ENCODE peak calls at places on chromosomes 16 and 17, in five cellular contexts. S, V, O, I and F are unnamed samples.
A peak's percentile ranks its signal among the peaks of the same experiment; 100 is the strongest.

GRCh38 chr17:81978901-81979298 is 1.5 kb downstream of the ASPSCR1 start:
- DNase-seq in S (peak; percentile 48), V (no peak), O (no peak), I (no peak), F (no peak)

GRCh38 chr16:23949630-23950290 is 114.0 kb downstream of the PRKCB start:
- DNase-seq in S (no peak), V (no peak), O (no peak), I (no peak), F (no peak)

GRCh38 chr17:17959520-17960361 is 12.5 kb downstream of the TOM1L2 start:
- DNase-seq in S (no peak), V (no peak), O (peak; percentile 65), I (peak; percentile 55), F (no peak)

GRCh38 chr16:58099956-58100300 is 29.3 kb downstream of the CFAP20 start:
- DNase-seq in S (no peak), V (no peak), O (no peak), I (no peak), F (peak; percentile 19)

GRCh38 chr16:88680554-88681083 is 5.7 kb downstream of the SNAI3 start:
- DNase-seq in S (no peak), V (no peak), O (no peak), I (no peak), F (no peak)

GRCh38 chr17:70187383-70187782 is 18.1 kb downstream of the KCNJ2 start:
- DNase-seq in S (no peak), V (no peak), O (peak; percentile 73), I (no peak), F (no peak)

GRCh38 chr17:69607162-69607834 is 192.8 kb downstream of the MAP2K6 start:
- DNase-seq in S (peak; percentile 75), V (peak; percentile 80), O (peak; percentile 87), I (peak; percentile 89), F (peak; percentile 57)

GRCh38 chr16:47866431-47866830 is 289.4 kb downstream of the ABCC12 start:
- DNase-seq in S (no peak), V (no peak), O (no peak), I (no peak), F (no peak)

GRCh38 chr16:23466162-23466885 is 13.3 kb upstream of the COG7 start:
- DNase-seq in S (peak; percentile 22), V (no peak), O (peak; percentile 87), I (peak; percentile 45), F (no peak)

GRCh38 chr16:29784157-29784556 is 6.1 kb downstream of the ZG16 start:
- DNase-seq in S (no peak), V (no peak), O (no peak), I (no peak), F (no peak)

GRCh38 chr17:34243732-34244299 is 11.3 kb upstream of the CCL2 start:
- DNase-seq in S (no peak), V (no peak), O (no peak), I (no peak), F (no peak)

GRCh38 chr16:27951752-27952151 is 111.8 kb downstream of the GSG1L start:
- DNase-seq in S (no peak), V (no peak), O (peak; percentile 81), I (no peak), F (no peak)

GRCh38 chr16:8872967-8873865 is 4.4 kb upstream of the CARHSP1 start:
- DNase-seq in S (no peak), V (no peak), O (no peak), I (no peak), F (no peak)

GRCh38 chr17:58338907-58339774 is 10.5 kb upstream of the TSPOAP1 start:
- DNase-seq in S (peak; percentile 42), V (no peak), O (peak; percentile 70), I (no peak), F (peak; percentile 83)

GRCh38 chr16:26005336-26005735 is 313.6 kb downstream of the HS3ST4 start:
- DNase-seq in S (no peak), V (no peak), O (no peak), I (no peak), F (no peak)

DNA sequence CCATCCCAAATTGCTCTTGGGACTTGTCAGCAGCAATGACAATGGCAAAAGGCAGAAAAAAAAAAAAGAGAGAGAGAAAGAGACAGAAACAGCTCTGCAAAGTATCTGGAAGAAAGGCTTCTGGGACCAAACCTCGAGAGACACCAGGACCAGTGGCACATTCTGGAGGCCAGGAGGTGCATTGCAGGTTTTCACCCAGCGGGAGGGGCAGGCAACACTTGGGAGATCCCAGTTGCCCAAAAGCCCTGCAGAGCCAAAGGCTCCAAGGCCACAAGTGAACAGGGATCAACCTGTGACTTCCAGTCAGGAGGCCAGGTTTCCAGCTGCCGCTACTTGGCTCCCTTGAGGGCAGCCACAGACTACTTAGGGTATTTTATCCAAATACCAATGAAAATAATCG is 110.8 kb upstream of the CDH5 start:
- DNase-seq in S (no peak), V (no peak), O (no peak), I (no peak), F (no peak)
- H3K4me3 ChIP-seq in S (no peak overlapping the region), V (no peak overlapping the region), O (no peak overlapping the region), I (no peak overlapping the region), F (no peak overlapping the region)

GRCh38 chr17:30793282-30793977 is 31.1 kb downstream of the CRLF3 start:
- DNase-seq in S (no peak), V (no peak), O (no peak), I (no peak), F (no peak)

GRCh38 chr17:30788918-30789317 is 35.6 kb downstream of the CRLF3 start:
- DNase-seq in S (no peak), V (no peak), O (peak; percentile 40), I (no peak), F (no peak)

GRCh38 chr17:30796016-30796415 is 28.5 kb downstream of the CRLF3 start:
- DNase-seq in S (no peak), V (no peak), O (no peak), I (no peak), F (no peak)

DNA sequence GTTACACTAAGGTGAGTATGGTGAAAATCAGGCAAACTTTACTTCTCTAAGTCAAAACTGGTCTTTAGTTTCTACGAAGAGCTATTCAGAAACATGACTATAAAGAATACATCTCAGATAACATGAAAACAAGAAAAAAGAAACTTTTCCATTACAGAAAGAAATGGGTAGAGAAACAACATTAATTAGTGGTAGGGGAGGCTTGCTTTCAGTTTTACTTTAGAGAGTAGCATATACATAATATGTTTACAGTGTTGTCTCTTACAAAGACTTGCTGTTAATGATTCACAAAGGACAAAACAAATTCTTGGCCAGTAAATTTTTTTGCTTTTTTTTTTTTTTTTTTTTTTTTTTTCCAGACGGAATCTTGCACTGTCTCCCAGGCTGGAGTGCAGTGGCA is 34.2 kb downstream of the CRLF3 start:
- DNase-seq in S (no peak), V (no peak), O (no peak), I (no peak), F (no peak)
- H3K27me3 ChIP-seq in S (no peaks in the 10 kb centered on the region), V (no peaks in the 10 kb centered on the region), O (no peaks in the 10 kb centered on the region), I (no peaks in the 10 kb centered on the region), F (no peaks in the 10 kb centered on the region)

GRCh38 chr17:65558683-65559311 is 2.7 kb downstream of the AXIN2 start:
- DNase-seq in S (no peak), V (no peak), O (no peak), I (no peak), F (peak; percentile 77)
- H3K4me3 ChIP-seq in S (no peak overlapping the region), V (no peak overlapping the region), O (peak overlapping the region; percentile 75), I (peak overlapping the region; percentile 83), F (peak overlapping the region; percentile 89)

DNA sequence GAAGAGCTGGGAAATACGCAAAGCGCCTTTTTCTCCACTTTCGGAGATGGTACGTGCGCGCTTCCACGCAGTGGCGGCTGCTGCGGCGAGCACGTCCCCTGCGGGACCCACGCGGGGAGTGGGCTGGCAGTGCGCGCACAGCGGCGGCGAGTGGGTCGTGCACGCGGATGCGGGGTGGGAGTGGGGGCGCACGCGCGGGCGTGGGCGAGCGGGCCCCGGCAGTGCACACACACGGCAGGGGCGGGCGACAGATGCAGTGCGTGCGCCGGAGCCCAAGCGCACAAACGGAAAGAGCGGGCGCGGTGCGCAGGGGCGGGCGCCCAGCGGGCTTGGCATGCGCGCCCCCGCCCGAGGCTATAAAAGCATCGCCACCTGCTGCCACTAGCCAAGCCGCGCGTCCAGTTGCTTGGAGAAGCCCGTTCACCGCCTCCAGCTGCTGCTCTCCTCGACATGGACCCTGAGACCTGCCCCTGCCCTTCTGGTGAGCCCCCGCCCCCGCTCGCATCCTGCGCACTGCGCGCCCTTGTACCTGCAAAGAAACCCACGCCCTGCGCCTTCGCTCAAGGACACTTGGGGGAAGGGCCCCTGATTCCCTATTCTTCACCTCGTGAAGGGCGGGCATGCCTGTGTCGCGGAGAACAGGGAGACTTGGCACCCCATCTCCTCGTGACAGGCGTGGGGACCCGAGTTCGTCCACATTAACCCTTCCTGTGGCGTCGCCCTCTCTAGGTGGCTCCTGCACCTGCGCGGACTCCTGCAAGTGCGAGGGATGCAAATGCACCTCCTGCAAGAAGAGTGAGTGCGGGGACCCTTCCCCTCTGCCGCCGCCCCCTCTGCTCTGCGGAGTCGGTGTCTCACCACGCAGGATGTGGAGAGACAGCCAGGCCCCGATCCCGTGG is at the start of gene MT3:
- DNase-seq in S (no peak), V (no peak), O (peak; percentile 53), I (no peak), F (peak; percentile 88)
- H3K27me3 ChIP-seq in S (no peaks in the 10 kb centered on the region), V (peaks cover 31% of the 10 kb centered on the region), O (peaks cover 38% of the 10 kb centered on the region), I (peaks cover 21% of the 10 kb centered on the region), F (peaks cover 47% of the 10 kb centered on the region)

GRCh38 chr17:40063034-40063765 is 435 bp downstream of the THRA start:
- DNase-seq in S (peak; percentile 60), V (peak; percentile 92), O (peak; percentile 59), I (peak; percentile 67), F (peak; percentile 92)
- H3K4me3 ChIP-seq in S (peak overlapping the region; percentile 94), V (peak overlapping the region; percentile 74), O (peak overlapping the region; percentile 99), I (peak overlapping the region; percentile 96), F (peak overlapping the region; percentile 83)

DNA sequence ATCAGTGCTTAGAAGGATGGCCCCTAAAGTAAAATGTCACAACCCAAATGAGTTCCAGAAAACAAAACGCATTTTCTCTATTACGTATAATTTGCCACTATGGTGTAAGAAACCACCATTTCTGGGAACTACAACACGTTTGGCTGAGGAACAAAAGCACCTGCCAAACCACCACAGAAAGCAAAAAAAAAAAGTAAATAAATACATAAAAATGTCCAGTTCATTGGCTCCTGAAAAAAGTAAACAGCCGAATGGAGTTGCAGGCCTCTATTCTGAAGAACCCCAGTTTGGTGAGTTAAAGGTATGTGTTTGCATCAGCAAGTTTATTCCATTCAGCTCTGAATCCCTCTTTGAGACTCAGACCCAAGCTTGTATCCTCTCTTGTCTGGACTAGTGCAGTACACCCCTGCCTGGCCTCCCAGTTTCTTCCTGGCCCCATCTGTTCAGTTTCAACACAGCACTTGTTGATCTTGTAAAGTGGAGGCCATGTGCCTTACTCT is 36.9 kb downstream of the ERN1 start:
- DNase-seq in S (no peak), V (no peak), O (no peak), I (no peak), F (no peak)
- H3K27me3 ChIP-seq in S (no peaks in the 10 kb centered on the region), V (no peaks in the 10 kb centered on the region), O (no peaks in the 10 kb centered on the region), I (no peaks in the 10 kb centered on the region), F (no peaks in the 10 kb centered on the region)